ENCODE peak calls at places on chromosomes 11 and 22, in eight cellular contexts. One of them, this sample, is unnamed.

GRCh38 chr11:26712497-26712896 is 9.4 kb downstream of the SLC5A12 start:
- DNase-seq in spleen: no peak
- DNase-seq in NB4: no peak
- DNase-seq in K562: no peak
- DNase-seq in A549: no peak
- DNase-seq in tibial nerve: no peak
- DNase-seq in heart left ventricle: no peak
- DNase-seq in Peyer's patch: no peak
- DNase-seq in this sample: no peak

GRCh38 chr11:117597083-117597482 is 199.9 kb downstream of the DSCAML1 start:
- DNase-seq in NB4: peak
- DNase-seq in tibial nerve: no peak
- DNase-seq in heart left ventricle: peak
- DNase-seq in A549: peak
- DNase-seq in spleen: no peak
- DNase-seq in Peyer's patch: no peak
- DNase-seq in K562: peak
- DNase-seq in this sample: no peak

GRCh38 chr11:113603277-113604059 is 102.6 kb downstream of the TMPRSS5 start:
- DNase-seq in Peyer's patch: no peak
- DNase-seq in tibial nerve: no peak
- DNase-seq in heart left ventricle: peak
- DNase-seq in spleen: no peak
- DNase-seq in K562: no peak
- DNase-seq in A549: no peak
- DNase-seq in NB4: no peak
- DNase-seq in this sample: no peak

GRCh38 chr11:45180888-45181594 is 34.6 kb downstream of the PRDM11 start:
- DNase-seq in K562: peak
- DNase-seq in Peyer's patch: peak
- DNase-seq in A549: peak
- DNase-seq in tibial nerve: peak
- DNase-seq in heart left ventricle: peak
- DNase-seq in spleen: no peak
- DNase-seq in NB4: peak
- DNase-seq in this sample: no peak

GRCh38 chr11:16070573-16070972 is 285.8 kb downstream of the SOX6 start:
- DNase-seq in K562: no peak
- DNase-seq in Peyer's patch: no peak
- DNase-seq in A549: no peak
- DNase-seq in heart left ventricle: no peak
- DNase-seq in spleen: no peak
- DNase-seq in tibial nerve: no peak
- DNase-seq in NB4: no peak
- DNase-seq in this sample: no peak

GRCh38 chr11:8250446-8250845 is 13.2 kb downstream of the LMO1 start:
- DNase-seq in A549: no peak
- DNase-seq in heart left ventricle: no peak
- DNase-seq in K562: no peak
- DNase-seq in tibial nerve: no peak
- DNase-seq in NB4: no peak
- DNase-seq in spleen: peak
- DNase-seq in Peyer's patch: peak
- DNase-seq in this sample: no peak

GRCh38 chr11:63488789-63489188 is 2.2 kb downstream of the PLAAT5 start:
- DNase-seq in K562: no peak
- DNase-seq in tibial nerve: no peak
- DNase-seq in A549: no peak
- DNase-seq in Peyer's patch: no peak
- DNase-seq in spleen: no peak
- DNase-seq in heart left ventricle: no peak
- DNase-seq in NB4: peak
- DNase-seq in this sample: no peak

GRCh38 chr11:35918716-35919115 is 25.1 kb upstream of the LDLRAD3 start:
- DNase-seq in Peyer's patch: no peak
- DNase-seq in A549: no peak
- DNase-seq in tibial nerve: no peak
- DNase-seq in heart left ventricle: no peak
- DNase-seq in K562: no peak
- DNase-seq in spleen: no peak
- DNase-seq in NB4: no peak
- DNase-seq in this sample: no peak

GRCh38 chr22:17234144-17234623 is 14.9 kb upstream of the ADA2 start:
- DNase-seq in spleen: peak
- DNase-seq in tibial nerve: no peak
- DNase-seq in A549: no peak
- DNase-seq in NB4: no peak
- DNase-seq in heart left ventricle: no peak
- DNase-seq in K562: no peak
- DNase-seq in Peyer's patch: no peak
- DNase-seq in this sample: no peak

GRCh38 chr11:88353835-88354496 is 16.4 kb upstream of the CTSC start:
- DNase-seq in K562: no peak
- DNase-seq in tibial nerve: no peak
- DNase-seq in heart left ventricle: no peak
- DNase-seq in spleen: no peak
- DNase-seq in A549: no peak
- DNase-seq in Peyer's patch: no peak
- DNase-seq in NB4: no peak
- DNase-seq in this sample: no peak

GRCh38 chr11:66340596-66341501 is 4.1 kb downstream of the BRMS1 start:
- DNase-seq in tibial nerve: no peak
- DNase-seq in A549: no peak
- DNase-seq in heart left ventricle: no peak
- DNase-seq in K562: no peak
- DNase-seq in NB4: no peak
- DNase-seq in Peyer's patch: no peak
- DNase-seq in spleen: peak
- DNase-seq in this sample: no peak

GRCh38 chr11:86204356-86204755 is 40.2 kb upstream of the EED start:
- DNase-seq in tibial nerve: no peak
- DNase-seq in heart left ventricle: no peak
- DNase-seq in K562: no peak
- DNase-seq in A549: no peak
- DNase-seq in spleen: no peak
- DNase-seq in NB4: no peak
- DNase-seq in Peyer's patch: no peak
- DNase-seq in this sample: no peak

GRCh38 chr11:86201371-86201770 is 43.2 kb upstream of the EED start:
- DNase-seq in spleen: no peak
- DNase-seq in NB4: no peak
- DNase-seq in Peyer's patch: no peak
- DNase-seq in heart left ventricle: no peak
- DNase-seq in K562: no peak
- DNase-seq in tibial nerve: no peak
- DNase-seq in A549: no peak
- DNase-seq in this sample: no peak

GRCh38 chr11:86205415-86206268 is 38.9 kb upstream of the EED start:
- DNase-seq in spleen: no peak
- DNase-seq in A549: no peak
- DNase-seq in Peyer's patch: no peak
- DNase-seq in tibial nerve: no peak
- DNase-seq in K562: no peak
- DNase-seq in heart left ventricle: no peak
- DNase-seq in NB4: peak
- DNase-seq in this sample: no peak

GRCh38 chr11:86198156-86198555 is 46.4 kb upstream of the EED start:
- DNase-seq in NB4: no peak
- DNase-seq in heart left ventricle: no peak
- DNase-seq in A549: no peak
- DNase-seq in K562: no peak
- DNase-seq in Peyer's patch: no peak
- DNase-seq in spleen: no peak
- DNase-seq in tibial nerve: no peak
- DNase-seq in this sample: no peak

DNA sequence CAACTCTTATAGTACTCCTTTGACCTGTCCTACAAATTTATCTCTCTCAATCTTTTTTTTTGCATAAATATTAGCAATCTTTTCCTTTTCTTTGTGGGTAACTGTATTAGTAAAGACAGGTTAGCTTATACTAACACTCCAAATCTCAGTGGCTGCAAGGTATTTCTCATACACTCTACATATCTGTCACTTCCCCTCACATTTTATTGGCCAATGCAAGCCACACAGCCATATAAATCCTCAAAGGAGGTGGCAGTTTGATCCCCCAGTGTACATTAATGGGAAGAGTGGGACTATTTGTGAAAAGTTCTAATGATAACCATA is 42.6 kb upstream of the EED start:
- DNase-seq in spleen: no peak
- DNase-seq in NB4: peak
- DNase-seq in K562: no peak
- DNase-seq in tibial nerve: no peak
- DNase-seq in A549: no peak
- DNase-seq in heart left ventricle: no peak
- DNase-seq in Peyer's patch: no peak
- DNase-seq in this sample: no peak
- TF ChIP-seq POLR2A in spleen: no peak
- TF ChIP-seq POLR2A in NB4: no peak
- TF ChIP-seq POLR2A in K562: no peak
- TF ChIP-seq POLR2A in tibial nerve: no peak
- TF ChIP-seq POLR2A in A549: no peak
- TF ChIP-seq POLR2A in heart left ventricle: no peak
- TF ChIP-seq POLR2A in Peyer's patch: no peak
- TF ChIP-seq POLR2A in this sample: no peak

GRCh38 chr22:26579331-26579886 is 10.5 kb downstream of the TPST2 start:
- DNase-seq in spleen: peak
- DNase-seq in A549: no peak
- DNase-seq in tibial nerve: no peak
- DNase-seq in heart left ventricle: no peak
- DNase-seq in Peyer's patch: no peak
- DNase-seq in NB4: peak
- DNase-seq in K562: no peak
- DNase-seq in this sample: no peak
- H3K4me3 ChIP-seq in spleen: peak
- H3K4me3 ChIP-seq in A549: no peak
- H3K4me3 ChIP-seq in tibial nerve: no peak
- H3K4me3 ChIP-seq in heart left ventricle: no peak
- H3K4me3 ChIP-seq in Peyer's patch: no peak
- H3K4me3 ChIP-seq in NB4: no peak
- H3K4me3 ChIP-seq in K562: no peak
- H3K4me3 ChIP-seq in this sample: no peak

DNA sequence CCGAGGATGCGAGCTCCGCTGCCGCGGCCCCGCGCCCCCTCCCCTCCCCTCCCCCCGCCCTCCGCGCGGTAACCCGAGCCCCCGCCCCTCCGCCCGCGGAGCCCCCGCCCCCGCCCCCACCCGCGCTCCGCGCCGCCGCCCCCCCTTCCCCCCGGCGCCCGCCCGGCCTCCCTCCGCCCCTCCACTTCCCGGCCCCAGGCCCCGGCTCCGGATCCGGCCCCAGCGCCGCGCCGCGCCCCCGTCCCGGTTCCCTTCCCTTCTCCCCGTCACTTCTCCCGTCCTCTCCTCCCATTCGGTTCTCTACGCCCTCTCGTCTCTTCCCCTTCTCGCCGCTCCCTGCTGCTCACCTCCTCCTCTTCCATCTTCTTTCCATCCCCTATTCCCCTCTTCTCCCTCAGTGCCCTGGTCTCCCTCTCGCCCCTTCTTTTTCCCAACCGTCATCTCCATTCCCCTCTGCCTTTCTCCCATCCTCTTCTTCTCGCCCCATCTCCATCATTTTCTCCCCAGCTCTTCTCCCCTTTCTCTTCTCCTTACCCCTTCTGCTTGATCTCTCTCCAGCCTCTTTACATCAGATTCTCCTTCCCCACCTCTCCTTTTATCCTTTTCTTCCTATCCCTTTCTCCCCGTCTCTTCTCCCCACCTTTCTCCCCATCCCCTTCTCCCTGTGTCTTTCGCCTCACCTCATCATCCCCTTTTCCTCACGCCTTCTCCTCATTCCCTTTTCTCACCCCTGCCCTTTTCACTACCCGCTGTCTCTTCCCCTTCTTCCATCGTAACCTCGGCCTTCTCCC is at the start of gene DCHS1:
- DNase-seq in A549: no peak
- DNase-seq in NB4: no peak
- DNase-seq in tibial nerve: no peak
- DNase-seq in heart left ventricle: peak
- DNase-seq in spleen: peak
- DNase-seq in Peyer's patch: no peak
- DNase-seq in K562: no peak
- DNase-seq in this sample: no peak
- TF ChIP-seq POLR2A in A549: no peak
- TF ChIP-seq POLR2A in NB4: no peak
- TF ChIP-seq POLR2A in tibial nerve: no peak
- TF ChIP-seq POLR2A in heart left ventricle: no peak
- TF ChIP-seq POLR2A in spleen: no peak
- TF ChIP-seq POLR2A in Peyer's patch: no peak
- TF ChIP-seq POLR2A in K562: no peak
- TF ChIP-seq POLR2A in this sample: no peak

DNA sequence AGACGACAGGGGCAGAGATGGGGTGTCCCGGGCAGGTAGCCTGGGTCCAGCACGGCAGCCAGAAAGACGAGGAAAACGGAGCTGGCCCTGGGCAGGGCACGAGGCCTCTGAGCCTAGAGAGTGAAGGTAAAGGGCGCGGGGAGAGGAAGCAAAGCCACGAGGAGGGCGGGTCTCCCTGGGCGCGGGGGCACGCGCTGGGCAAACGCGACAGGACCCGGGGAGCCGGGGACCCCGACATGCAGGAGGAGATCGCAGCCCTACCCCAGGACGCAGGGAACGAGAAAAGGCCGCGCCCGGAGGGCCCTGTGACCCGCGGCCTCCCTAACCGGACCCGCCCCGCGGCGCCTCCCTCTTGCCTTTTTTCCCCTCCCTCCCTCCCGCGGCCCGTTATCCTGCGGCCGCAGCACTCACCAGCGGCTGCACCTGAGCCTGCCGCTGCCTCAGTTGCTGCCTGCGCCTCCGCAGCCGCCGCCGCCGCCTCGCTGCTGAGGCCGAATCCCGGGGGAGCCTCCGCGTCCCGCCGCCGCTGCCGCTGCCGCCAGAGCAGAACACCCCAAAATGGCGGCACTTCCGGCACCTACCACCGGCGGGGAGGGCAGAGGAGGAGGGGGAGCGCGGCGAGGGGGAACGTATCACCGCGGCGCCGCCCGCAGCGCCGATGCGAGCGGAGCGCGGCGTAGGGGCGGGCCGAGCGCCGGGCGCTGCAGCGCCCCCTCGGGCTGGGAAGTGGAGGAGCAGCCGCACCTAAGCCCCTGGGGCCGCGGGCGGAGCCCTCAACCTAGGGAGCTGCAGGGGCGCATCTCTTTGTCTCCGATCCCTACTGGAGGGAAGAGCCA is at the start of gene CELF1:
- DNase-seq in NB4: peak
- DNase-seq in K562: peak
- DNase-seq in Peyer's patch: peak
- DNase-seq in heart left ventricle: peak
- DNase-seq in A549: peak
- DNase-seq in tibial nerve: peak
- DNase-seq in spleen: peak
- DNase-seq in this sample: peak
- H3K4me3 ChIP-seq in NB4: peak
- H3K4me3 ChIP-seq in K562: peak
- H3K4me3 ChIP-seq in Peyer's patch: peak
- H3K4me3 ChIP-seq in heart left ventricle: peak
- H3K4me3 ChIP-seq in A549: peak
- H3K4me3 ChIP-seq in tibial nerve: peak
- H3K4me3 ChIP-seq in spleen: peak
- H3K4me3 ChIP-seq in this sample: peak

This sample was measured in esophagus squamous epithelium.